ENCODE peak calls at places on chromosomes 12 and 14, in six cellular contexts. One of them, this sample, is unnamed.

GRCh38 chr14:61662437-61663311 is 32.6 kb upstream of the HIF1A start:
- DNase-seq in transverse colon: peak
- DNase-seq in naive thymus-derived CD4-positive, alpha-beta T cell: peak
- DNase-seq in foreskin fibroblast: peak
- DNase-seq in stomach: peak
- DNase-seq in MG63: peak
- DNase-seq in this sample: peak

GRCh38 chr12:7832059-7832696 is 40.5 kb downstream of the SLC2A14 start:
- DNase-seq in transverse colon: no peak
- DNase-seq in naive thymus-derived CD4-positive, alpha-beta T cell: peak
- DNase-seq in foreskin fibroblast: peak
- DNase-seq in stomach: no peak
- DNase-seq in MG63: peak
- DNase-seq in this sample: peak

GRCh38 chr12:32377344-32378000 is 21.9 kb upstream of the FGD4 start:
- DNase-seq in transverse colon: no peak
- DNase-seq in naive thymus-derived CD4-positive, alpha-beta T cell: no peak
- DNase-seq in foreskin fibroblast: no peak
- DNase-seq in stomach: no peak
- DNase-seq in MG63: no peak
- DNase-seq in this sample: no peak

GRCh38 chr12:108191086-108191485 is 62.0 kb downstream of the WSCD2 start:
- DNase-seq in transverse colon: no peak
- DNase-seq in naive thymus-derived CD4-positive, alpha-beta T cell: no peak
- DNase-seq in foreskin fibroblast: no peak
- DNase-seq in stomach: no peak
- DNase-seq in MG63: no peak
- DNase-seq in this sample: no peak

GRCh38 chr14:72318648-72319047 is 386.4 kb downstream of the RGS6 start:
- DNase-seq in transverse colon: no peak
- DNase-seq in naive thymus-derived CD4-positive, alpha-beta T cell: no peak
- DNase-seq in foreskin fibroblast: no peak
- DNase-seq in stomach: no peak
- DNase-seq in MG63: no peak
- DNase-seq in this sample: peak

GRCh38 chr14:83473846-83474245 is 1940.2 kb upstream of the SEL1L start:
- DNase-seq in transverse colon: no peak
- DNase-seq in naive thymus-derived CD4-positive, alpha-beta T cell: no peak
- DNase-seq in foreskin fibroblast: peak
- DNase-seq in stomach: no peak
- DNase-seq in MG63: no peak
- DNase-seq in this sample: no peak

GRCh38 chr12:96420255-96420930 is 20.2 kb upstream of the CDK17 start:
- DNase-seq in transverse colon: no peak
- DNase-seq in naive thymus-derived CD4-positive, alpha-beta T cell: no peak
- DNase-seq in foreskin fibroblast: no peak
- DNase-seq in stomach: no peak
- DNase-seq in MG63: no peak
- DNase-seq in this sample: no peak

GRCh38 chr12:82805812-82806497 is 119.2 kb downstream of the TMTC2 start:
- DNase-seq in transverse colon: no peak
- DNase-seq in naive thymus-derived CD4-positive, alpha-beta T cell: no peak
- DNase-seq in foreskin fibroblast: peak
- DNase-seq in stomach: no peak
- DNase-seq in MG63: no peak
- DNase-seq in this sample: no peak

GRCh38 chr14:50961606-50962259 is 17.4 kb upstream of the PYGL start:
- DNase-seq in transverse colon: no peak
- DNase-seq in naive thymus-derived CD4-positive, alpha-beta T cell: no peak
- DNase-seq in foreskin fibroblast: peak
- DNase-seq in stomach: no peak
- DNase-seq in MG63: no peak
- DNase-seq in this sample: no peak

GRCh38 chr12:106861984-106862894 is 87.8 kb downstream of the RIC8B start:
- DNase-seq in transverse colon: no peak
- DNase-seq in naive thymus-derived CD4-positive, alpha-beta T cell: no peak
- DNase-seq in foreskin fibroblast: peak
- DNase-seq in stomach: no peak
- DNase-seq in MG63: no peak
- DNase-seq in this sample: no peak

GRCh38 chr14:93430319-93430801 is 379 bp upstream of the UNC79 start:
- DNase-seq in transverse colon: no peak
- DNase-seq in naive thymus-derived CD4-positive, alpha-beta T cell: no peak
- DNase-seq in foreskin fibroblast: no peak
- DNase-seq in stomach: no peak
- DNase-seq in MG63: no peak
- DNase-seq in this sample: no peak

GRCh38 chr12:16588812-16589211 is 17.1 kb downstream of the LMO3 start:
- DNase-seq in transverse colon: no peak
- DNase-seq in naive thymus-derived CD4-positive, alpha-beta T cell: no peak
- DNase-seq in foreskin fibroblast: no peak
- DNase-seq in stomach: no peak
- DNase-seq in MG63: no peak
- DNase-seq in this sample: no peak

GRCh38 chr12:82609234-82609914 is 77.3 kb upstream of the TMTC2 start:
- DNase-seq in transverse colon: no peak
- DNase-seq in naive thymus-derived CD4-positive, alpha-beta T cell: no peak
- DNase-seq in foreskin fibroblast: no peak
- DNase-seq in stomach: no peak
- DNase-seq in MG63: no peak
- DNase-seq in this sample: no peak

GRCh38 chr12:10101042-10101579 is 2.3 kb upstream of the CLEC1A start:
- DNase-seq in transverse colon: no peak
- DNase-seq in naive thymus-derived CD4-positive, alpha-beta T cell: no peak
- DNase-seq in foreskin fibroblast: peak
- DNase-seq in stomach: no peak
- DNase-seq in MG63: peak
- DNase-seq in this sample: no peak

GRCh38 chr12:22935501-22935900 is 310.5 kb downstream of the ETNK1 start:
- DNase-seq in transverse colon: no peak
- DNase-seq in naive thymus-derived CD4-positive, alpha-beta T cell: no peak
- DNase-seq in foreskin fibroblast: peak
- DNase-seq in stomach: no peak
- DNase-seq in MG63: peak
- DNase-seq in this sample: no peak
- H3K4me3 ChIP-seq in transverse colon: no peak
- H3K4me3 ChIP-seq in naive thymus-derived CD4-positive, alpha-beta T cell: no peak
- H3K4me3 ChIP-seq in foreskin fibroblast: no peak
- H3K4me3 ChIP-seq in stomach: no peak
- H3K4me3 ChIP-seq in MG63: peak
- H3K4me3 ChIP-seq in this sample: no peak

GRCh38 chr12:48135027-48135426 is 15.9 kb downstream of the PFKM start:
- DNase-seq in transverse colon: no peak
- DNase-seq in naive thymus-derived CD4-positive, alpha-beta T cell: no peak
- DNase-seq in foreskin fibroblast: no peak
- DNase-seq in stomach: no peak
- DNase-seq in MG63: no peak
- DNase-seq in this sample: no peak
- H3K4me3 ChIP-seq in transverse colon: no peak
- H3K4me3 ChIP-seq in naive thymus-derived CD4-positive, alpha-beta T cell: no peak
- H3K4me3 ChIP-seq in foreskin fibroblast: no peak
- H3K4me3 ChIP-seq in stomach: no peak
- H3K4me3 ChIP-seq in MG63: no peak
- H3K4me3 ChIP-seq in this sample: no peak

GRCh38 chr14:101588286-101588975 is 27.1 kb downstream of the DIO3 start:
- DNase-seq in transverse colon: no peak
- DNase-seq in naive thymus-derived CD4-positive, alpha-beta T cell: no peak
- DNase-seq in foreskin fibroblast: no peak
- DNase-seq in stomach: no peak
- DNase-seq in MG63: no peak
- DNase-seq in this sample: no peak

GRCh38 chr14:101590062-101590461 is 28.8 kb downstream of the DIO3 start:
- DNase-seq in transverse colon: no peak
- DNase-seq in naive thymus-derived CD4-positive, alpha-beta T cell: no peak
- DNase-seq in foreskin fibroblast: no peak
- DNase-seq in stomach: peak
- DNase-seq in MG63: no peak
- DNase-seq in this sample: no peak

GRCh38 chr14:101589486-101590015 is 28.3 kb downstream of the DIO3 start:
- DNase-seq in transverse colon: no peak
- DNase-seq in naive thymus-derived CD4-positive, alpha-beta T cell: no peak
- DNase-seq in foreskin fibroblast: no peak
- DNase-seq in stomach: no peak
- DNase-seq in MG63: no peak
- DNase-seq in this sample: no peak

GRCh38 chr14:101587403-101587998 is 26.2 kb downstream of the DIO3 start:
- DNase-seq in transverse colon: no peak
- DNase-seq in naive thymus-derived CD4-positive, alpha-beta T cell: no peak
- DNase-seq in foreskin fibroblast: no peak
- DNase-seq in stomach: no peak
- DNase-seq in MG63: no peak
- DNase-seq in this sample: no peak

GRCh38 chr14:101588990-101589389 is 27.7 kb downstream of the DIO3 start:
- DNase-seq in transverse colon: no peak
- DNase-seq in naive thymus-derived CD4-positive, alpha-beta T cell: no peak
- DNase-seq in foreskin fibroblast: no peak
- DNase-seq in stomach: no peak
- DNase-seq in MG63: no peak
- DNase-seq in this sample: no peak
- H3K4me3 ChIP-seq in transverse colon: no peak
- H3K4me3 ChIP-seq in naive thymus-derived CD4-positive, alpha-beta T cell: no peak
- H3K4me3 ChIP-seq in foreskin fibroblast: no peak
- H3K4me3 ChIP-seq in stomach: no peak
- H3K4me3 ChIP-seq in MG63: no peak
- H3K4me3 ChIP-seq in this sample: no peak

GRCh38 chr12:65878540-65878939 is 54.3 kb downstream of the HMGA2 start:
- DNase-seq in transverse colon: no peak
- DNase-seq in naive thymus-derived CD4-positive, alpha-beta T cell: no peak
- DNase-seq in foreskin fibroblast: no peak
- DNase-seq in stomach: no peak
- DNase-seq in MG63: no peak
- DNase-seq in this sample: no peak

GRCh38 chr12:65881965-65882413 is 57.7 kb downstream of the HMGA2 start:
- DNase-seq in transverse colon: peak
- DNase-seq in naive thymus-derived CD4-positive, alpha-beta T cell: no peak
- DNase-seq in foreskin fibroblast: peak
- DNase-seq in stomach: peak
- DNase-seq in MG63: peak
- DNase-seq in this sample: no peak

GRCh38 chr12:65881348-65881961 is 57.2 kb downstream of the HMGA2 start:
- DNase-seq in transverse colon: peak
- DNase-seq in naive thymus-derived CD4-positive, alpha-beta T cell: no peak
- DNase-seq in foreskin fibroblast: peak
- DNase-seq in stomach: peak
- DNase-seq in MG63: peak
- DNase-seq in this sample: no peak

GRCh38 chr12:65877836-65878235 is 53.6 kb downstream of the HMGA2 start:
- DNase-seq in transverse colon: no peak
- DNase-seq in naive thymus-derived CD4-positive, alpha-beta T cell: no peak
- DNase-seq in foreskin fibroblast: no peak
- DNase-seq in stomach: no peak
- DNase-seq in MG63: no peak
- DNase-seq in this sample: no peak

GRCh38 chr12:65879878-65880277 is 55.6 kb downstream of the HMGA2 start:
- DNase-seq in transverse colon: no peak
- DNase-seq in naive thymus-derived CD4-positive, alpha-beta T cell: no peak
- DNase-seq in foreskin fibroblast: peak
- DNase-seq in stomach: no peak
- DNase-seq in MG63: no peak
- DNase-seq in this sample: no peak
- H3K4me3 ChIP-seq in transverse colon: no peak
- H3K4me3 ChIP-seq in naive thymus-derived CD4-positive, alpha-beta T cell: no peak
- H3K4me3 ChIP-seq in foreskin fibroblast: no peak
- H3K4me3 ChIP-seq in stomach: no peak
- H3K4me3 ChIP-seq in MG63: no peak
- H3K4me3 ChIP-seq in this sample: no peak

GRCh38 chr12:25280082-25280481 is 29.4 kb upstream of the KRAS start:
- DNase-seq in transverse colon: no peak
- DNase-seq in naive thymus-derived CD4-positive, alpha-beta T cell: peak
- DNase-seq in foreskin fibroblast: no peak
- DNase-seq in stomach: no peak
- DNase-seq in MG63: no peak
- DNase-seq in this sample: no peak
- H3K4me3 ChIP-seq in transverse colon: no peak
- H3K4me3 ChIP-seq in naive thymus-derived CD4-positive, alpha-beta T cell: peak
- H3K4me3 ChIP-seq in foreskin fibroblast: no peak
- H3K4me3 ChIP-seq in stomach: no peak
- H3K4me3 ChIP-seq in MG63: no peak
- H3K4me3 ChIP-seq in this sample: no peak

GRCh38 chr14:90280096-90280495 is 23.7 kb downstream of the PSMC1 start:
- DNase-seq in transverse colon: no peak
- DNase-seq in naive thymus-derived CD4-positive, alpha-beta T cell: no peak
- DNase-seq in foreskin fibroblast: no peak
- DNase-seq in stomach: no peak
- DNase-seq in MG63: no peak
- DNase-seq in this sample: no peak

GRCh38 chr14:90277581-90278198 is 21.3 kb downstream of the PSMC1 start:
- DNase-seq in transverse colon: no peak
- DNase-seq in naive thymus-derived CD4-positive, alpha-beta T cell: no peak
- DNase-seq in foreskin fibroblast: no peak
- DNase-seq in stomach: no peak
- DNase-seq in MG63: no peak
- DNase-seq in this sample: no peak

GRCh38 chr14:90278199-90279175 is 22.1 kb downstream of the PSMC1 start:
- DNase-seq in transverse colon: no peak
- DNase-seq in naive thymus-derived CD4-positive, alpha-beta T cell: no peak
- DNase-seq in foreskin fibroblast: no peak
- DNase-seq in stomach: no peak
- DNase-seq in MG63: no peak
- DNase-seq in this sample: no peak

GRCh38 chr14:90281766-90282165 is 25.4 kb downstream of the PSMC1 start:
- DNase-seq in transverse colon: no peak
- DNase-seq in naive thymus-derived CD4-positive, alpha-beta T cell: no peak
- DNase-seq in foreskin fibroblast: peak
- DNase-seq in stomach: no peak
- DNase-seq in MG63: no peak
- DNase-seq in this sample: no peak

GRCh38 chr14:90281261-90281660 is 24.9 kb downstream of the PSMC1 start:
- DNase-seq in transverse colon: no peak
- DNase-seq in naive thymus-derived CD4-positive, alpha-beta T cell: no peak
- DNase-seq in foreskin fibroblast: peak
- DNase-seq in stomach: no peak
- DNase-seq in MG63: peak
- DNase-seq in this sample: no peak
- H3K4me3 ChIP-seq in transverse colon: no peak
- H3K4me3 ChIP-seq in naive thymus-derived CD4-positive, alpha-beta T cell: no peak
- H3K4me3 ChIP-seq in foreskin fibroblast: no peak
- H3K4me3 ChIP-seq in stomach: no peak
- H3K4me3 ChIP-seq in MG63: no peak
- H3K4me3 ChIP-seq in this sample: no peak

GRCh38 chr12:48002773-48003218 is 1.5 kb downstream of the COL2A1 start:
- DNase-seq in transverse colon: peak
- DNase-seq in naive thymus-derived CD4-positive, alpha-beta T cell: no peak
- DNase-seq in foreskin fibroblast: peak
- DNase-seq in stomach: peak
- DNase-seq in MG63: no peak
- DNase-seq in this sample: no peak
- H3K4me3 ChIP-seq in transverse colon: peak
- H3K4me3 ChIP-seq in naive thymus-derived CD4-positive, alpha-beta T cell: peak
- H3K4me3 ChIP-seq in foreskin fibroblast: peak
- H3K4me3 ChIP-seq in stomach: peak
- H3K4me3 ChIP-seq in MG63: no peak
- H3K4me3 ChIP-seq in this sample: no peak

GRCh38 chr12:31363826-31364225 is 37.9 kb upstream of the SINHCAF start:
- DNase-seq in transverse colon: no peak
- DNase-seq in naive thymus-derived CD4-positive, alpha-beta T cell: no peak
- DNase-seq in foreskin fibroblast: no peak
- DNase-seq in stomach: no peak
- DNase-seq in MG63: no peak
- DNase-seq in this sample: no peak
- H3K4me3 ChIP-seq in transverse colon: no peak
- H3K4me3 ChIP-seq in naive thymus-derived CD4-positive, alpha-beta T cell: no peak
- H3K4me3 ChIP-seq in foreskin fibroblast: no peak
- H3K4me3 ChIP-seq in stomach: no peak
- H3K4me3 ChIP-seq in MG63: no peak
- H3K4me3 ChIP-seq in this sample: no peak